ENCODE peak calls at places on chromosomes 1 and 21, in nine cellular contexts. L is GM12865, U is astrocyte of the spinal cord, M is fibroblast of mammary gland, Z is right atrium auricular region, C is A549, K is left ventricle myocardium inferior, X is heart left ventricle, S is upper lobe of right lung. B is an unnamed sample.

GRCh38 chr1:199064971-199065370 is 426.1 kb downstream of the PTPRC start:
- DNase-seq in L (no peak), U (peak; percentile 7), M (no peak), Z (no peak), C (no peak), K (no peak), X (no peak), S (no peak), B (no peak)

GRCh38 chr1:2801535-2802291 is at the start of gene TTC34:
- DNase-seq in L (peak; percentile 39), U (no peak), M (no peak), Z (no peak), C (peak; percentile 63), K (no peak), X (no peak), S (peak; percentile 72), B (no peak)

GRCh38 chr1:56389813-56390539 is 189.4 kb downstream of the PLPP3 start:
- DNase-seq in L (no peak), U (no peak), M (no peak), Z (no peak), C (no peak), K (no peak), X (no peak), S (no peak), B (peak; percentile 20)

GRCh38 chr1:93827633-93828436 is 51.2 kb downstream of the DNTTIP2 start:
- DNase-seq in L (no peak), U (no peak), M (peak; percentile 60), Z (no peak), C (no peak), K (no peak), X (no peak), S (no peak), B (no peak)

GRCh38 chr1:218494000-218494399 is 148.9 kb downstream of the TGFB2 start:
- DNase-seq in L (no peak), U (no peak), M (no peak), Z (no peak), C (no peak), K (no peak), X (no peak), S (no peak), B (no peak)

GRCh38 chr1:205602118-205602517 is 29.7 kb downstream of the ELK4 start:
- DNase-seq in L (no peak), U (no peak), M (no peak), Z (no peak), C (no peak), K (no peak), X (no peak), S (no peak), B (no peak)

GRCh38 chr1:30786264-30786991 is 28.9 kb upstream of the LAPTM5 start:
- DNase-seq in L (no peak), U (no peak), M (no peak), Z (no peak), C (no peak), K (peak; percentile 32), X (no peak), S (no peak), B (no peak)

GRCh38 chr1:2598329-2598931 is 11.9 kb downstream of the PRXL2B start:
- DNase-seq in L (no peak), U (no peak), M (no peak), Z (no peak), C (no peak), K (no peak), X (no peak), S (peak; percentile 18), B (no peak)

GRCh38 chr1:89943846-89944781 is 50.8 kb upstream of the ZNF326 start:
- DNase-seq in L (no peak), U (no peak), M (no peak), Z (no peak), C (no peak), K (no peak), X (no peak), S (no peak), B (no peak)

GRCh38 chr21:45318556-45319341 is 31.1 kb upstream of the POFUT2 start:
- DNase-seq in L (no peak), U (no peak), M (peak; percentile 75), Z (peak; percentile 87), C (peak; percentile 41), K (peak; percentile 85), X (peak; percentile 91), S (peak; percentile 78), B (no peak)

GRCh38 chr1:202228484-202229122 is 35.0 kb downstream of the LGR6 start:
- DNase-seq in L (peak; percentile 7), U (no peak), M (no peak), Z (no peak), C (no peak), K (no peak), X (no peak), S (no peak), B (no peak)

GRCh38 chr21:38499296-38499695 is 1.0 kb upstream of the ERG start:
- DNase-seq in L (no peak), U (no peak), M (no peak), Z (no peak), C (no peak), K (no peak), X (no peak), S (no peak), B (no peak)

GRCh38 chr1:202230939-202231645 is 37.5 kb downstream of the LGR6 start:
- DNase-seq in L (no peak), U (no peak), M (no peak), Z (no peak), C (no peak), K (no peak), X (no peak), S (no peak), B (no peak)

GRCh38 chr1:80066060-80066459 is 1059.5 kb upstream of the ADGRL4 start:
- DNase-seq in L (no peak), U (peak; percentile 15), M (no peak), Z (no peak), C (no peak), K (no peak), X (no peak), S (no peak), B (no peak)

GRCh38 chr1:68049941-68050878 is at the start of gene DIRAS3:
- DNase-seq in L (no peak), U (peak; percentile 43), M (peak; percentile 54), Z (no peak), C (peak; percentile 21), K (peak; percentile 21), X (no peak), S (peak; percentile 66), B (no peak)

GRCh38 chr21:25577765-25578069 is 29.6 kb downstream of the MRPL39 start:
- DNase-seq in L (no peak), U (no peak), M (no peak), Z (no peak), C (no peak), K (no peak), X (no peak), S (no peak), B (no peak)

GRCh38 chr1:238406098-238406497 is 515.4 kb upstream of the ZP4 start:
- DNase-seq in L (no peak), U (no peak), M (no peak), Z (no peak), C (no peak), K (no peak), X (no peak), S (no peak), B (no peak)

GRCh38 chr1:47302472-47302871 is 11.5 kb downstream of the STIL start:
- DNase-seq in L (no peak), U (no peak), M (no peak), Z (no peak), C (no peak), K (no peak), X (no peak), S (no peak), B (no peak)

GRCh38 chr1:14795589-14795988 is 197.1 kb downstream of the KAZN start:
- DNase-seq in L (no peak), U (no peak), M (no peak), Z (no peak), C (no peak), K (no peak), X (no peak), S (no peak), B (no peak)

GRCh38 chr21:28227881-28228623 is 764.6 kb downstream of the LTN1 start:
- DNase-seq in L (no peak), U (no peak), M (peak; percentile 41), Z (no peak), C (no peak), K (no peak), X (no peak), S (no peak), B (no peak)

GRCh38 chr1:20233394-20233793 is 47.1 kb upstream of the PLA2G2C start:
- DNase-seq in L (peak; percentile 40), U (peak; percentile 28), M (peak; percentile 52), Z (no peak), C (no peak), K (no peak), X (no peak), S (no peak), B (no peak)

GRCh38 chr1:88608139-88608943 is 75.7 kb upstream of the PKN2 start:
- DNase-seq in L (peak; percentile 38), U (peak; percentile 33), M (peak; percentile 38), Z (no peak), C (peak; percentile 21), K (no peak), X (no peak), S (no peak), B (peak; percentile 17)

GRCh38 chr1:107930292-107930691 is 34.7 kb downstream of the VAV3 start:
- DNase-seq in L (no peak), U (no peak), M (no peak), Z (no peak), C (no peak), K (no peak), X (no peak), S (no peak), B (no peak)
- H3K4me3 ChIP-seq in L (no peak overlapping the region), U (no peak overlapping the region), M (no peak overlapping the region), Z (no peak overlapping the region), C (no peak overlapping the region), K (no peak overlapping the region), X (no peak overlapping the region), S (no peak overlapping the region), B (no peak overlapping the region)

GRCh38 chr1:63777286-63777685 is 3.5 kb downstream of the ROR1 start:
- DNase-seq in L (no peak), U (no peak), M (peak; percentile 16), Z (no peak), C (no peak), K (no peak), X (no peak), S (no peak), B (no peak)
- TF ChIP-seq CTCF in L (no peak), U (no peak), M (peak; percentile 34), Z (no peak), C (no peak), K (no peak), X (no peak), S (no peak), B (peak; percentile 43)

DNA sequence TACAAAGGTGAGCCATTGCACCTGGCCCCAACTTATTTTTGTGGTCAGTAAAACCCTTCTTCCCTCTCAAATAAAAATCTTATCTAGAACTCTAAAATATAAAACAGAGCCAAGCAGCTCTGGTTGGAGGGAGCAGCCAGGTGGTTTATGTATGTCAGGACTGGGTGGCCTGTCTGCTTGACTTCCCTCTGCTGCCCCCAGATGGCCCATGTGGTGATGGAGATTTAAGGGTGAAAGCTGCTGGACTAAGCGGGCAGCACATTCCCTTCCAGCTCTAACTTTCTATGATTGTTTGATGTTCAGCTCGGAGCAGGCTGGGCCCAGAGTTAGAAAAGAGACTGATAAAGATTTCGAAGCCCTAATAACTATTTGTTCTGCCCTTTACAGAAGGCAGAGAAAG is 11.9 kb upstream of the PAQR6 start:
- DNase-seq in L (no peak), U (no peak), M (no peak), Z (no peak), C (no peak), K (no peak), X (no peak), S (no peak), B (no peak)
- H3K4me3 ChIP-seq in L (no peak overlapping the region), U (no peak overlapping the region), M (no peak overlapping the region), Z (no peak overlapping the region), C (no peak overlapping the region), K (no peak overlapping the region), X (no peak overlapping the region), S (no peak overlapping the region), B (no peak overlapping the region)

GRCh38 chr1:177171536-177172123 is 872 bp downstream of the BRINP2 start:
- DNase-seq in L (no peak), U (no peak), M (peak; percentile 30), Z (no peak), C (no peak), K (no peak), X (no peak), S (no peak), B (no peak)
- TF ChIP-seq CTCF in L (no peak), U (no peak), M (no peak), Z (no peak), C (no peak), K (no peak), X (no peak), S (no peak), B (no peak)